ENCODE peak calls at places on chromosome 13, in six cellular contexts. One of them, this sample, is unnamed. For H3K4me1 and H3K36me3, the result is how much of the 10 kb centered on the place peaks cover.

GRCh38 chr13:65959305-65959704 is 1270.8 kb downstream of the PCDH9 start:
- DNase-seq in effector memory CD4-positive, alpha-beta T cell: no peak
- DNase-seq in pancreas: no peak
- DNase-seq in aorta: no peak
- DNase-seq in fibroblast of lung: peak
- DNase-seq in CD4-positive, alpha-beta memory T cell: no peak
- DNase-seq in this sample: no peak

GRCh38 chr13:98848736-98849135 is 96.3 kb upstream of the SLC15A1 start:
- DNase-seq in effector memory CD4-positive, alpha-beta T cell: no peak
- DNase-seq in pancreas: no peak
- DNase-seq in aorta: peak
- DNase-seq in fibroblast of lung: peak
- DNase-seq in CD4-positive, alpha-beta memory T cell: no peak
- DNase-seq in this sample: no peak

GRCh38 chr13:110289661-110290060 is 17.3 kb downstream of the COL4A1 start:
- DNase-seq in effector memory CD4-positive, alpha-beta T cell: no peak
- DNase-seq in pancreas: no peak
- DNase-seq in aorta: no peak
- DNase-seq in fibroblast of lung: no peak
- DNase-seq in CD4-positive, alpha-beta memory T cell: no peak
- DNase-seq in this sample: no peak

GRCh38 chr13:113074876-113075275 is 30.7 kb upstream of the F7 start:
- DNase-seq in effector memory CD4-positive, alpha-beta T cell: no peak
- DNase-seq in pancreas: no peak
- DNase-seq in aorta: no peak
- DNase-seq in fibroblast of lung: no peak
- DNase-seq in CD4-positive, alpha-beta memory T cell: no peak
- DNase-seq in this sample: no peak

GRCh38 chr13:25733061-25733491 is 318.7 kb downstream of the SHISA2 start:
- DNase-seq in effector memory CD4-positive, alpha-beta T cell: no peak
- DNase-seq in pancreas: no peak
- DNase-seq in aorta: no peak
- DNase-seq in fibroblast of lung: peak
- DNase-seq in CD4-positive, alpha-beta memory T cell: no peak
- DNase-seq in this sample: no peak

GRCh38 chr13:29754486-29754806 is 96.0 kb downstream of the UBL3 start:
- DNase-seq in effector memory CD4-positive, alpha-beta T cell: no peak
- DNase-seq in pancreas: no peak
- DNase-seq in aorta: no peak
- DNase-seq in fibroblast of lung: peak
- DNase-seq in CD4-positive, alpha-beta memory T cell: no peak
- DNase-seq in this sample: no peak

GRCh38 chr13:24557121-24557520 is 44.5 kb upstream of the PARP4 start:
- DNase-seq in effector memory CD4-positive, alpha-beta T cell: no peak
- DNase-seq in pancreas: no peak
- DNase-seq in aorta: no peak
- DNase-seq in fibroblast of lung: no peak
- DNase-seq in CD4-positive, alpha-beta memory T cell: no peak
- DNase-seq in this sample: no peak

GRCh38 chr13:28056970-28057712 is 43.2 kb downstream of the FLT3 start:
- DNase-seq in effector memory CD4-positive, alpha-beta T cell: no peak
- DNase-seq in pancreas: no peak
- DNase-seq in aorta: no peak
- DNase-seq in fibroblast of lung: no peak
- DNase-seq in CD4-positive, alpha-beta memory T cell: no peak
- DNase-seq in this sample: no peak

GRCh38 chr13:20121154-20121515 is 39.7 kb downstream of the GJA3 start:
- DNase-seq in effector memory CD4-positive, alpha-beta T cell: no peak
- DNase-seq in pancreas: no peak
- DNase-seq in aorta: no peak
- DNase-seq in fibroblast of lung: no peak
- DNase-seq in CD4-positive, alpha-beta memory T cell: no peak
- DNase-seq in this sample: no peak

GRCh38 chr13:95704510-95704909 is 27.6 kb downstream of the DNAJC3 start:
- DNase-seq in effector memory CD4-positive, alpha-beta T cell: no peak
- DNase-seq in pancreas: peak
- DNase-seq in aorta: no peak
- DNase-seq in fibroblast of lung: no peak
- DNase-seq in CD4-positive, alpha-beta memory T cell: no peak
- DNase-seq in this sample: no peak

GRCh38 chr13:42600943-42601342 is 27.0 kb downstream of the TNFSF11 start:
- DNase-seq in effector memory CD4-positive, alpha-beta T cell: no peak
- DNase-seq in pancreas: no peak
- DNase-seq in aorta: no peak
- DNase-seq in fibroblast of lung: peak
- DNase-seq in CD4-positive, alpha-beta memory T cell: no peak
- DNase-seq in this sample: no peak

GRCh38 chr13:70795484-70795883 is 687.2 kb upstream of the KLHL1 start:
- DNase-seq in effector memory CD4-positive, alpha-beta T cell: no peak
- DNase-seq in pancreas: no peak
- DNase-seq in aorta: no peak
- DNase-seq in fibroblast of lung: no peak
- DNase-seq in CD4-positive, alpha-beta memory T cell: no peak
- DNase-seq in this sample: no peak

GRCh38 chr13:30676672-30677071 is 58.7 kb upstream of the ALOX5AP start:
- DNase-seq in effector memory CD4-positive, alpha-beta T cell: no peak
- DNase-seq in pancreas: no peak
- DNase-seq in aorta: no peak
- DNase-seq in fibroblast of lung: peak
- DNase-seq in CD4-positive, alpha-beta memory T cell: no peak
- DNase-seq in this sample: no peak

GRCh38 chr13:75806101-75806500 is 170.0 kb downstream of the LMO7 start:
- DNase-seq in effector memory CD4-positive, alpha-beta T cell: no peak
- DNase-seq in pancreas: no peak
- DNase-seq in aorta: no peak
- DNase-seq in fibroblast of lung: no peak
- DNase-seq in CD4-positive, alpha-beta memory T cell: no peak
- DNase-seq in this sample: no peak

GRCh38 chr13:113082198-113083021 is 23.2 kb upstream of the F7 start:
- DNase-seq in effector memory CD4-positive, alpha-beta T cell: no peak
- DNase-seq in pancreas: no peak
- DNase-seq in aorta: no peak
- DNase-seq in fibroblast of lung: no peak
- DNase-seq in CD4-positive, alpha-beta memory T cell: no peak
- DNase-seq in this sample: no peak

GRCh38 chr13:80339578-80339840 is 1.4 kb downstream of the SPRY2 start:
- DNase-seq in effector memory CD4-positive, alpha-beta T cell: no peak
- DNase-seq in pancreas: no peak
- DNase-seq in aorta: no peak
- DNase-seq in fibroblast of lung: peak
- DNase-seq in CD4-positive, alpha-beta memory T cell: no peak
- DNase-seq in this sample: no peak

GRCh38 chr13:80341771-80342271 is 895 bp upstream of the SPRY2 start:
- DNase-seq in effector memory CD4-positive, alpha-beta T cell: no peak
- DNase-seq in pancreas: peak
- DNase-seq in aorta: no peak
- DNase-seq in fibroblast of lung: peak
- DNase-seq in CD4-positive, alpha-beta memory T cell: no peak
- DNase-seq in this sample: peak

GRCh38 chr13:80341098-80341701 is at the start of gene SPRY2:
- DNase-seq in effector memory CD4-positive, alpha-beta T cell: no peak
- DNase-seq in pancreas: peak
- DNase-seq in aorta: peak
- DNase-seq in fibroblast of lung: peak
- DNase-seq in CD4-positive, alpha-beta memory T cell: no peak
- DNase-seq in this sample: peak

GRCh38 chr13:80339841-80340642 is 884 bp downstream of the SPRY2 start:
- DNase-seq in effector memory CD4-positive, alpha-beta T cell: no peak
- DNase-seq in pancreas: peak
- DNase-seq in aorta: peak
- DNase-seq in fibroblast of lung: peak
- DNase-seq in CD4-positive, alpha-beta memory T cell: no peak
- DNase-seq in this sample: peak

GRCh38 chr13:80340643-80341097 is 256 bp downstream of the SPRY2 start:
- DNase-seq in effector memory CD4-positive, alpha-beta T cell: no peak
- DNase-seq in pancreas: peak
- DNase-seq in aorta: no peak
- DNase-seq in fibroblast of lung: peak
- DNase-seq in CD4-positive, alpha-beta memory T cell: no peak
- DNase-seq in this sample: no peak
- H3K4me3 ChIP-seq in effector memory CD4-positive, alpha-beta T cell: peak
- H3K4me3 ChIP-seq in pancreas: peak
- H3K4me3 ChIP-seq in aorta: peak
- H3K4me3 ChIP-seq in fibroblast of lung: peak
- H3K4me3 ChIP-seq in CD4-positive, alpha-beta memory T cell: peak
- H3K4me3 ChIP-seq in this sample: peak

GRCh38 chr13:48574036-48574796 is 41.3 kb upstream of the RCBTB2 start:
- DNase-seq in effector memory CD4-positive, alpha-beta T cell: no peak
- DNase-seq in pancreas: no peak
- DNase-seq in aorta: no peak
- DNase-seq in fibroblast of lung: no peak
- DNase-seq in CD4-positive, alpha-beta memory T cell: no peak
- DNase-seq in this sample: no peak

GRCh38 chr13:48579167-48579918 is 46.5 kb upstream of the RCBTB2 start:
- DNase-seq in effector memory CD4-positive, alpha-beta T cell: no peak
- DNase-seq in pancreas: no peak
- DNase-seq in aorta: no peak
- DNase-seq in fibroblast of lung: no peak
- DNase-seq in CD4-positive, alpha-beta memory T cell: no peak
- DNase-seq in this sample: no peak

GRCh38 chr13:48575014-48575413 is 42.1 kb upstream of the RCBTB2 start:
- DNase-seq in effector memory CD4-positive, alpha-beta T cell: no peak
- DNase-seq in pancreas: no peak
- DNase-seq in aorta: no peak
- DNase-seq in fibroblast of lung: no peak
- DNase-seq in CD4-positive, alpha-beta memory T cell: no peak
- DNase-seq in this sample: no peak

GRCh38 chr13:48578516-48579166 is 45.8 kb upstream of the RCBTB2 start:
- DNase-seq in effector memory CD4-positive, alpha-beta T cell: no peak
- DNase-seq in pancreas: no peak
- DNase-seq in aorta: no peak
- DNase-seq in fibroblast of lung: no peak
- DNase-seq in CD4-positive, alpha-beta memory T cell: no peak
- DNase-seq in this sample: no peak

DNA sequence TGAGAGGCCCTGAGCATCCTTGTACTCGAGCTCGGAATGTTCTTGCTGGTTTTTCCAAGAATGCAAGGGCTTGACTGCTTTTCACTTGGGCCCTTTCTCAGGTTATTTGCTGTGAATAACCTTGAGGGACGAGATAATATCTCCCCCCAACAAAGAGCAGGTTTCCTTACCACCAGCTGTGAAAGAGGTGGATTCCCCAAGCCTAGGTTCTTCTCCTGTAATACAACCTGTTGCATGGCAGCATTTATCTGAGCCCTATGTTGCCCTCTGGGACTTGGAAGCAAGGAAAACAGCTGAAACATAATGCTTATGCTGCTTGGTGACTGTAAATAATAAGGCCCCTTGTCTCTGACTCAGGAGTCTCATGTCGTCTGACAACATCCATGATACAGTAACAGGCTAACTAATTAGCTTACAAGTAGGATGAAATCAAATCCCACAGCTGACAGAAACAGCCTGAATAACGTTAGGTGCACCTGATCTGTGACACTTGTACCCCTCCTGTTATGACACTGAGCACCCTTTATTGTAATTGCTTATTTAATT is 43.6 kb upstream of the RCBTB2 start:
- DNase-seq in effector memory CD4-positive, alpha-beta T cell: no peak
- DNase-seq in pancreas: no peak
- DNase-seq in aorta: no peak
- DNase-seq in fibroblast of lung: no peak
- DNase-seq in CD4-positive, alpha-beta memory T cell: no peak
- DNase-seq in this sample: no peak
- H3K4me1 ChIP-seq in effector memory CD4-positive, alpha-beta T cell: under half
- H3K4me1 ChIP-seq in pancreas: under half
- H3K4me1 ChIP-seq in aorta: under half
- H3K4me1 ChIP-seq in fibroblast of lung: under half
- H3K4me1 ChIP-seq in CD4-positive, alpha-beta memory T cell: under half
- H3K4me1 ChIP-seq in this sample: under half

DNA sequence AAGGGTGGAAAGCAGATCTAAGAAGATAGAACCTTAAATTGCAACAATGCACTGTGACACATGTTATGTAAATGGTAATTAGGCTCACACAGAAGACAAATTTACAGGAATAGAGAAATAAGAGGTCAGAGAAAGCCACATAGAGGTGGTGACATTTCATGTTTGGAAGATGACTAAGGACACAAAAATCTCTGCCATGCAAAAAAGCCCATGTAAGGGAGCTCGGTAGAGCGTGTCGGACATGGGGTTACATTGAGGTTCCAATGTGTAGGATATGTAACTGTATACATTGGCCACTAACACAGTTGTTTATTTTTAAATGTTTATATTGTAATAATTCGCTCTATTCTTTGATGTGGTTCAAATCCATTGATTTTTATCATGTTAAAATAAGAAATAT is 33.7 kb downstream of the SUGT1 start:
- DNase-seq in effector memory CD4-positive, alpha-beta T cell: no peak
- DNase-seq in pancreas: no peak
- DNase-seq in aorta: no peak
- DNase-seq in fibroblast of lung: peak
- DNase-seq in CD4-positive, alpha-beta memory T cell: no peak
- DNase-seq in this sample: no peak
- H3K36me3 ChIP-seq in effector memory CD4-positive, alpha-beta T cell: under half
- H3K36me3 ChIP-seq in pancreas: under half
- H3K36me3 ChIP-seq in aorta: under half
- H3K36me3 ChIP-seq in fibroblast of lung: under half
- H3K36me3 ChIP-seq in CD4-positive, alpha-beta memory T cell: under half
- H3K36me3 ChIP-seq in this sample: under half

GRCh38 chr13:104017317-104017716 is 951.1 kb upstream of the SLC10A2 start:
- DNase-seq in effector memory CD4-positive, alpha-beta T cell: no peak
- DNase-seq in pancreas: no peak
- DNase-seq in aorta: no peak
- DNase-seq in fibroblast of lung: no peak
- DNase-seq in CD4-positive, alpha-beta memory T cell: no peak
- DNase-seq in this sample: no peak

GRCh38 chr13:104011505-104012270 is 945.5 kb upstream of the SLC10A2 start:
- DNase-seq in effector memory CD4-positive, alpha-beta T cell: no peak
- DNase-seq in pancreas: peak
- DNase-seq in aorta: no peak
- DNase-seq in fibroblast of lung: peak
- DNase-seq in CD4-positive, alpha-beta memory T cell: no peak
- DNase-seq in this sample: no peak

GRCh38 chr13:104014803-104015645 is 948.8 kb upstream of the SLC10A2 start:
- DNase-seq in effector memory CD4-positive, alpha-beta T cell: no peak
- DNase-seq in pancreas: no peak
- DNase-seq in aorta: no peak
- DNase-seq in fibroblast of lung: peak
- DNase-seq in CD4-positive, alpha-beta memory T cell: no peak
- DNase-seq in this sample: no peak

DNA sequence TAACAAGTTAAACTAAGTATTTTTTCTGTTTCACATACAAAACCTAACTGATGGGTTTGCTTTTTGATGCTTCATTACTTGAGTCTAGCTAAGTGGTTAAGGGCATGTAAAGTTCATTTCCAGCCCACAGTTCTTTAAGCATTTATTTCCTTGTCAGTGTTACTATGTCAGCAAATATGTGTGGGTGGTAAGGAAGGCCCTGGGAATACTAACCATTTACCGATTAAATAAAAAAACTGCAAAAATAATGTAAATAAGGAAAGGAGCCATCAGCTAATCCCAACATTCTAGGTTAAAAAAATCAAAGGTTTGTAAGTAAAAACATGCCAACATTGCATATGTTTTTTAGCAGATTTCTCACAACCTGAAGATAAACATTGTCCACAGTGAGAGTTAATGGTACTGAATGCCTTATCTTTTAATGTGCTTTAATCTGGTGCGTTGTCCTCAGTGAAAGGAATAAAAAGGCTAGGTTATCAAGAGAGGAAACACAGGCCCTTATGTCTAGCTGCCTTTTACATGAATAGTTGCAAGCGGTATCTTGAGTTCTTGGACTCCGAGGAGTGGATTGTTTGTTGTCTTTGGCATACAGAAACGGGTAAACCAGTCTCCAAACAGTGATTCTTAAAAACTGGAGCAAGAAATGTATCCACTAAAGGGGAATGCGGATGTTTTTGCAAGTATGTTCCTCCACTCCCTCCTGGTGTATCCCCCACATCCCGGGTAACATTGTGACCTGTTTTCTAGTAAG is 949.6 kb upstream of the SLC10A2 start:
- DNase-seq in effector memory CD4-positive, alpha-beta T cell: no peak
- DNase-seq in pancreas: no peak
- DNase-seq in aorta: no peak
- DNase-seq in fibroblast of lung: peak
- DNase-seq in CD4-positive, alpha-beta memory T cell: no peak
- DNase-seq in this sample: no peak
- H3K4me3 ChIP-seq in effector memory CD4-positive, alpha-beta T cell: no peak
- H3K4me3 ChIP-seq in pancreas: no peak
- H3K4me3 ChIP-seq in aorta: no peak
- H3K4me3 ChIP-seq in fibroblast of lung: no peak
- H3K4me3 ChIP-seq in CD4-positive, alpha-beta memory T cell: no peak
- H3K4me3 ChIP-seq in this sample: no peak

This sample was measured in Peyer's patch.